ENCODE peak calls at places on chromosomes 4 and X, in nine cellular contexts. One of them, this sample, is unnamed.

GRCh38 chr4:185394568-185395254 is 1.0 kb downstream of the LRP2BP start:
- DNase-seq in NCI-H524 treated with DMSO at 0.1 percent for 48 hours: no peak
- DNase-seq in stimulated activated effector memory CD8-positive, alpha-beta T cell treated with anti-CD3 and anti-CD28 coated beads, Interleukin-12 subunit alpha, Interleukin-12 subunit beta, amount 100 ng/mL, for 72 hours: no peak
- DNase-seq in Ammon's horn: no peak
- DNase-seq in mesendoderm: no peak
- DNase-seq in NCI-H460: no peak
- DNase-seq in CD8-positive, alpha-beta T cell: no peak
- DNase-seq in SJSA1: no peak
- DNase-seq in omental fat pad: no peak
- DNase-seq in this sample: no peak

GRCh38 chrX:10729000-10729399 is 108.6 kb upstream of the MID1 start:
- DNase-seq in NCI-H524 treated with DMSO at 0.1 percent for 48 hours: no peak
- DNase-seq in stimulated activated effector memory CD8-positive, alpha-beta T cell treated with anti-CD3 and anti-CD28 coated beads, Interleukin-12 subunit alpha, Interleukin-12 subunit beta, amount 100 ng/mL, for 72 hours: no peak
- DNase-seq in Ammon's horn: no peak
- DNase-seq in mesendoderm: no peak
- DNase-seq in NCI-H460: no peak
- DNase-seq in CD8-positive, alpha-beta T cell: no peak
- DNase-seq in SJSA1: no peak
- DNase-seq in omental fat pad: no peak
- DNase-seq in this sample: no peak

GRCh38 chrX:31590581-31591113 is 518.8 kb upstream of the FTHL17 start:
- DNase-seq in NCI-H524 treated with DMSO at 0.1 percent for 48 hours: no peak
- DNase-seq in stimulated activated effector memory CD8-positive, alpha-beta T cell treated with anti-CD3 and anti-CD28 coated beads, Interleukin-12 subunit alpha, Interleukin-12 subunit beta, amount 100 ng/mL, for 72 hours: no peak
- DNase-seq in Ammon's horn: no peak
- DNase-seq in mesendoderm: no peak
- DNase-seq in NCI-H460: no peak
- DNase-seq in CD8-positive, alpha-beta T cell: no peak
- DNase-seq in SJSA1: no peak
- DNase-seq in omental fat pad: no peak
- DNase-seq in this sample: no peak

GRCh38 chrX:119041175-119041574 is 31.6 kb upstream of the CT47C1 start:
- DNase-seq in NCI-H524 treated with DMSO at 0.1 percent for 48 hours: no peak
- DNase-seq in stimulated activated effector memory CD8-positive, alpha-beta T cell treated with anti-CD3 and anti-CD28 coated beads, Interleukin-12 subunit alpha, Interleukin-12 subunit beta, amount 100 ng/mL, for 72 hours: no peak
- DNase-seq in Ammon's horn: no peak
- DNase-seq in mesendoderm: peak; percentile 34
- DNase-seq in NCI-H460: peak; percentile 43
- DNase-seq in CD8-positive, alpha-beta T cell: no peak
- DNase-seq in SJSA1: peak; percentile 41
- DNase-seq in omental fat pad: peak; percentile 56
- DNase-seq in this sample: peak; percentile 32

GRCh38 chrX:118807151-118808017 is 16.2 kb upstream of the ZCCHC12 start:
- DNase-seq in NCI-H524 treated with DMSO at 0.1 percent for 48 hours: peak; percentile 37
- DNase-seq in stimulated activated effector memory CD8-positive, alpha-beta T cell treated with anti-CD3 and anti-CD28 coated beads, Interleukin-12 subunit alpha, Interleukin-12 subunit beta, amount 100 ng/mL, for 72 hours: no peak
- DNase-seq in Ammon's horn: peak; percentile 67
- DNase-seq in mesendoderm: peak; percentile 67
- DNase-seq in NCI-H460: peak; percentile 55
- DNase-seq in CD8-positive, alpha-beta T cell: no peak
- DNase-seq in SJSA1: no peak
- DNase-seq in omental fat pad: no peak
- DNase-seq in this sample: peak; percentile 15

GRCh38 chrX:71107762-71108360 is 1.3 kb upstream of the CXorf65 start:
- DNase-seq in NCI-H524 treated with DMSO at 0.1 percent for 48 hours: no peak
- DNase-seq in stimulated activated effector memory CD8-positive, alpha-beta T cell treated with anti-CD3 and anti-CD28 coated beads, Interleukin-12 subunit alpha, Interleukin-12 subunit beta, amount 100 ng/mL, for 72 hours: no peak
- DNase-seq in Ammon's horn: no peak
- DNase-seq in mesendoderm: no peak
- DNase-seq in NCI-H460: no peak
- DNase-seq in CD8-positive, alpha-beta T cell: peak; percentile 26
- DNase-seq in SJSA1: no peak
- DNase-seq in omental fat pad: no peak
- DNase-seq in this sample: no peak

GRCh38 chrX:18542897-18543296 is 117.5 kb downstream of the CDKL5 start:
- DNase-seq in NCI-H524 treated with DMSO at 0.1 percent for 48 hours: no peak
- DNase-seq in stimulated activated effector memory CD8-positive, alpha-beta T cell treated with anti-CD3 and anti-CD28 coated beads, Interleukin-12 subunit alpha, Interleukin-12 subunit beta, amount 100 ng/mL, for 72 hours: no peak
- DNase-seq in Ammon's horn: no peak
- DNase-seq in mesendoderm: no peak
- DNase-seq in NCI-H460: no peak
- DNase-seq in CD8-positive, alpha-beta T cell: no peak
- DNase-seq in SJSA1: no peak
- DNase-seq in omental fat pad: no peak
- DNase-seq in this sample: no peak

GRCh38 chrX:146224442-146224841 is 406.8 kb downstream of the SLITRK2 start:
- DNase-seq in NCI-H524 treated with DMSO at 0.1 percent for 48 hours: peak; percentile 2
- DNase-seq in stimulated activated effector memory CD8-positive, alpha-beta T cell treated with anti-CD3 and anti-CD28 coated beads, Interleukin-12 subunit alpha, Interleukin-12 subunit beta, amount 100 ng/mL, for 72 hours: no peak
- DNase-seq in Ammon's horn: no peak
- DNase-seq in mesendoderm: peak; percentile 42
- DNase-seq in NCI-H460: no peak
- DNase-seq in CD8-positive, alpha-beta T cell: no peak
- DNase-seq in SJSA1: no peak
- DNase-seq in omental fat pad: no peak
- DNase-seq in this sample: no peak

GRCh38 chr4:33078145-33078544 is 2358.0 kb downstream of the PCDH7 start:
- DNase-seq in NCI-H524 treated with DMSO at 0.1 percent for 48 hours: no peak
- DNase-seq in stimulated activated effector memory CD8-positive, alpha-beta T cell treated with anti-CD3 and anti-CD28 coated beads, Interleukin-12 subunit alpha, Interleukin-12 subunit beta, amount 100 ng/mL, for 72 hours: no peak
- DNase-seq in Ammon's horn: no peak
- DNase-seq in mesendoderm: no peak
- DNase-seq in NCI-H460: no peak
- DNase-seq in CD8-positive, alpha-beta T cell: no peak
- DNase-seq in SJSA1: no peak
- DNase-seq in omental fat pad: no peak
- DNase-seq in this sample: no peak

GRCh38 chr4:145829629-145830395 is 108.8 kb downstream of the ZNF827 start:
- DNase-seq in NCI-H524 treated with DMSO at 0.1 percent for 48 hours: no peak
- DNase-seq in stimulated activated effector memory CD8-positive, alpha-beta T cell treated with anti-CD3 and anti-CD28 coated beads, Interleukin-12 subunit alpha, Interleukin-12 subunit beta, amount 100 ng/mL, for 72 hours: no peak
- DNase-seq in Ammon's horn: no peak
- DNase-seq in mesendoderm: no peak
- DNase-seq in NCI-H460: no peak
- DNase-seq in CD8-positive, alpha-beta T cell: no peak
- DNase-seq in SJSA1: no peak
- DNase-seq in omental fat pad: no peak
- DNase-seq in this sample: no peak

GRCh38 chr4:182354867-182355266 is 111.7 kb downstream of the TENM3 start:
- DNase-seq in NCI-H524 treated with DMSO at 0.1 percent for 48 hours: no peak
- DNase-seq in stimulated activated effector memory CD8-positive, alpha-beta T cell treated with anti-CD3 and anti-CD28 coated beads, Interleukin-12 subunit alpha, Interleukin-12 subunit beta, amount 100 ng/mL, for 72 hours: no peak
- DNase-seq in Ammon's horn: no peak
- DNase-seq in mesendoderm: no peak
- DNase-seq in NCI-H460: no peak
- DNase-seq in CD8-positive, alpha-beta T cell: no peak
- DNase-seq in SJSA1: no peak
- DNase-seq in omental fat pad: no peak
- DNase-seq in this sample: no peak

GRCh38 chrX:119455264-119455663 is 13.0 kb upstream of the SLC25A5 start:
- DNase-seq in NCI-H524 treated with DMSO at 0.1 percent for 48 hours: no peak
- DNase-seq in stimulated activated effector memory CD8-positive, alpha-beta T cell treated with anti-CD3 and anti-CD28 coated beads, Interleukin-12 subunit alpha, Interleukin-12 subunit beta, amount 100 ng/mL, for 72 hours: no peak
- DNase-seq in Ammon's horn: no peak
- DNase-seq in mesendoderm: no peak
- DNase-seq in NCI-H460: no peak
- DNase-seq in CD8-positive, alpha-beta T cell: no peak
- DNase-seq in SJSA1: no peak
- DNase-seq in omental fat pad: no peak
- DNase-seq in this sample: no peak

GRCh38 chr4:156312261-156312847 is 358.7 kb upstream of the CTSO start:
- DNase-seq in NCI-H524 treated with DMSO at 0.1 percent for 48 hours: no peak
- DNase-seq in stimulated activated effector memory CD8-positive, alpha-beta T cell treated with anti-CD3 and anti-CD28 coated beads, Interleukin-12 subunit alpha, Interleukin-12 subunit beta, amount 100 ng/mL, for 72 hours: no peak
- DNase-seq in Ammon's horn: no peak
- DNase-seq in mesendoderm: no peak
- DNase-seq in NCI-H460: no peak
- DNase-seq in CD8-positive, alpha-beta T cell: no peak
- DNase-seq in SJSA1: no peak
- DNase-seq in omental fat pad: no peak
- DNase-seq in this sample: no peak

GRCh38 chr4:87525636-87526035 is 3.5 kb downstream of the SPARCL1 start:
- DNase-seq in NCI-H524 treated with DMSO at 0.1 percent for 48 hours: no peak
- DNase-seq in stimulated activated effector memory CD8-positive, alpha-beta T cell treated with anti-CD3 and anti-CD28 coated beads, Interleukin-12 subunit alpha, Interleukin-12 subunit beta, amount 100 ng/mL, for 72 hours: no peak
- DNase-seq in Ammon's horn: peak; percentile 79
- DNase-seq in mesendoderm: no peak
- DNase-seq in NCI-H460: no peak
- DNase-seq in CD8-positive, alpha-beta T cell: no peak
- DNase-seq in SJSA1: no peak
- DNase-seq in omental fat pad: no peak
- DNase-seq in this sample: no peak

GRCh38 chrX:100410901-100411801 is 1.1 kb upstream of the PCDH19 start:
- DNase-seq in NCI-H524 treated with DMSO at 0.1 percent for 48 hours: no peak
- DNase-seq in stimulated activated effector memory CD8-positive, alpha-beta T cell treated with anti-CD3 and anti-CD28 coated beads, Interleukin-12 subunit alpha, Interleukin-12 subunit beta, amount 100 ng/mL, for 72 hours: no peak
- DNase-seq in Ammon's horn: no peak
- DNase-seq in mesendoderm: no peak
- DNase-seq in NCI-H460: no peak
- DNase-seq in CD8-positive, alpha-beta T cell: no peak
- DNase-seq in SJSA1: no peak
- DNase-seq in omental fat pad: no peak
- DNase-seq in this sample: no peak

GRCh38 chr4:154049457-154050181 is 260.7 kb upstream of the SFRP2 start:
- DNase-seq in NCI-H524 treated with DMSO at 0.1 percent for 48 hours: no peak
- DNase-seq in stimulated activated effector memory CD8-positive, alpha-beta T cell treated with anti-CD3 and anti-CD28 coated beads, Interleukin-12 subunit alpha, Interleukin-12 subunit beta, amount 100 ng/mL, for 72 hours: no peak
- DNase-seq in Ammon's horn: no peak
- DNase-seq in mesendoderm: peak; percentile 79
- DNase-seq in NCI-H460: no peak
- DNase-seq in CD8-positive, alpha-beta T cell: no peak
- DNase-seq in SJSA1: no peak
- DNase-seq in omental fat pad: no peak
- DNase-seq in this sample: peak; percentile 16

GRCh38 chr4:13481569-13481968 is 2.6 kb downstream of the RAB28 start:
- DNase-seq in NCI-H524 treated with DMSO at 0.1 percent for 48 hours: no peak
- DNase-seq in stimulated activated effector memory CD8-positive, alpha-beta T cell treated with anti-CD3 and anti-CD28 coated beads, Interleukin-12 subunit alpha, Interleukin-12 subunit beta, amount 100 ng/mL, for 72 hours: no peak
- DNase-seq in Ammon's horn: no peak
- DNase-seq in mesendoderm: no peak
- DNase-seq in NCI-H460: no peak
- DNase-seq in CD8-positive, alpha-beta T cell: no peak
- DNase-seq in SJSA1: no peak
- DNase-seq in omental fat pad: no peak
- DNase-seq in this sample: no peak

GRCh38 chr4:145821771-145822170 is 116.9 kb downstream of the ZNF827 start:
- DNase-seq in NCI-H524 treated with DMSO at 0.1 percent for 48 hours: no peak
- DNase-seq in stimulated activated effector memory CD8-positive, alpha-beta T cell treated with anti-CD3 and anti-CD28 coated beads, Interleukin-12 subunit alpha, Interleukin-12 subunit beta, amount 100 ng/mL, for 72 hours: no peak
- DNase-seq in Ammon's horn: no peak
- DNase-seq in mesendoderm: no peak
- DNase-seq in NCI-H460: no peak
- DNase-seq in CD8-positive, alpha-beta T cell: no peak
- DNase-seq in SJSA1: no peak
- DNase-seq in omental fat pad: no peak
- DNase-seq in this sample: no peak

GRCh38 chrX:123121241-123121640 is 62.8 kb upstream of the GRIA3 start:
- DNase-seq in NCI-H524 treated with DMSO at 0.1 percent for 48 hours: no peak
- DNase-seq in stimulated activated effector memory CD8-positive, alpha-beta T cell treated with anti-CD3 and anti-CD28 coated beads, Interleukin-12 subunit alpha, Interleukin-12 subunit beta, amount 100 ng/mL, for 72 hours: no peak
- DNase-seq in Ammon's horn: no peak
- DNase-seq in mesendoderm: no peak
- DNase-seq in NCI-H460: no peak
- DNase-seq in CD8-positive, alpha-beta T cell: no peak
- DNase-seq in SJSA1: no peak
- DNase-seq in omental fat pad: no peak
- DNase-seq in this sample: no peak

GRCh38 chr4:148780426-148781005 is 338.3 kb upstream of the NR3C2 start:
- DNase-seq in NCI-H524 treated with DMSO at 0.1 percent for 48 hours: no peak
- DNase-seq in stimulated activated effector memory CD8-positive, alpha-beta T cell treated with anti-CD3 and anti-CD28 coated beads, Interleukin-12 subunit alpha, Interleukin-12 subunit beta, amount 100 ng/mL, for 72 hours: no peak
- DNase-seq in Ammon's horn: no peak
- DNase-seq in mesendoderm: no peak
- DNase-seq in NCI-H460: no peak
- DNase-seq in CD8-positive, alpha-beta T cell: no peak
- DNase-seq in SJSA1: no peak
- DNase-seq in omental fat pad: no peak
- DNase-seq in this sample: no peak

GRCh38 chr4:83535520-83535944 is 376 bp upstream of the GPAT3 start:
- DNase-seq in NCI-H524 treated with DMSO at 0.1 percent for 48 hours: no peak
- DNase-seq in stimulated activated effector memory CD8-positive, alpha-beta T cell treated with anti-CD3 and anti-CD28 coated beads, Interleukin-12 subunit alpha, Interleukin-12 subunit beta, amount 100 ng/mL, for 72 hours: peak; percentile 10
- DNase-seq in Ammon's horn: peak; percentile 40
- DNase-seq in mesendoderm: peak; percentile 48
- DNase-seq in NCI-H460: no peak
- DNase-seq in CD8-positive, alpha-beta T cell: no peak
- DNase-seq in SJSA1: no peak
- DNase-seq in omental fat pad: no peak
- DNase-seq in this sample: peak; percentile 66

GRCh38 chr4:168662297-168662985 is 165.6 kb downstream of the PALLD start:
- DNase-seq in NCI-H524 treated with DMSO at 0.1 percent for 48 hours: no peak
- DNase-seq in stimulated activated effector memory CD8-positive, alpha-beta T cell treated with anti-CD3 and anti-CD28 coated beads, Interleukin-12 subunit alpha, Interleukin-12 subunit beta, amount 100 ng/mL, for 72 hours: no peak
- DNase-seq in Ammon's horn: no peak
- DNase-seq in mesendoderm: no peak
- DNase-seq in NCI-H460: no peak
- DNase-seq in CD8-positive, alpha-beta T cell: no peak
- DNase-seq in SJSA1: no peak
- DNase-seq in omental fat pad: no peak
- DNase-seq in this sample: no peak

GRCh38 chr4:179634862-179635261 is 2192.6 kb upstream of the AGA start:
- DNase-seq in NCI-H524 treated with DMSO at 0.1 percent for 48 hours: no peak
- DNase-seq in stimulated activated effector memory CD8-positive, alpha-beta T cell treated with anti-CD3 and anti-CD28 coated beads, Interleukin-12 subunit alpha, Interleukin-12 subunit beta, amount 100 ng/mL, for 72 hours: no peak
- DNase-seq in Ammon's horn: no peak
- DNase-seq in mesendoderm: no peak
- DNase-seq in NCI-H460: no peak
- DNase-seq in CD8-positive, alpha-beta T cell: no peak
- DNase-seq in SJSA1: no peak
- DNase-seq in omental fat pad: no peak
- DNase-seq in this sample: no peak

GRCh38 chr4:139559095-139559490 is 3.1 kb upstream of the SETD7 start:
- DNase-seq in NCI-H524 treated with DMSO at 0.1 percent for 48 hours: no peak
- DNase-seq in stimulated activated effector memory CD8-positive, alpha-beta T cell treated with anti-CD3 and anti-CD28 coated beads, Interleukin-12 subunit alpha, Interleukin-12 subunit beta, amount 100 ng/mL, for 72 hours: no peak
- DNase-seq in Ammon's horn: no peak
- DNase-seq in mesendoderm: no peak
- DNase-seq in NCI-H460: no peak
- DNase-seq in CD8-positive, alpha-beta T cell: no peak
- DNase-seq in SJSA1: no peak
- DNase-seq in omental fat pad: no peak
- DNase-seq in this sample: no peak

GRCh38 chr4:40212674-40213504 is 16.1 kb downstream of the RHOH start:
- DNase-seq in NCI-H524 treated with DMSO at 0.1 percent for 48 hours: no peak
- DNase-seq in stimulated activated effector memory CD8-positive, alpha-beta T cell treated with anti-CD3 and anti-CD28 coated beads, Interleukin-12 subunit alpha, Interleukin-12 subunit beta, amount 100 ng/mL, for 72 hours: no peak
- DNase-seq in Ammon's horn: peak; percentile 10
- DNase-seq in mesendoderm: peak; percentile 46
- DNase-seq in NCI-H460: no peak
- DNase-seq in CD8-positive, alpha-beta T cell: no peak
- DNase-seq in SJSA1: no peak
- DNase-seq in omental fat pad: no peak
- DNase-seq in this sample: no peak

GRCh38 chr4:3879681-3880594 is 113.8 kb downstream of the ADRA2C start:
- DNase-seq in NCI-H524 treated with DMSO at 0.1 percent for 48 hours: no peak
- DNase-seq in stimulated activated effector memory CD8-positive, alpha-beta T cell treated with anti-CD3 and anti-CD28 coated beads, Interleukin-12 subunit alpha, Interleukin-12 subunit beta, amount 100 ng/mL, for 72 hours: no peak
- DNase-seq in Ammon's horn: no peak
- DNase-seq in mesendoderm: no peak
- DNase-seq in NCI-H460: no peak
- DNase-seq in CD8-positive, alpha-beta T cell: peak; percentile 27
- DNase-seq in SJSA1: peak; percentile 36
- DNase-seq in omental fat pad: no peak
- DNase-seq in this sample: no peak

GRCh38 chrX:124023838-124024238 is 62.3 kb downstream of the STAG2 start:
- DNase-seq in NCI-H524 treated with DMSO at 0.1 percent for 48 hours: no peak
- DNase-seq in stimulated activated effector memory CD8-positive, alpha-beta T cell treated with anti-CD3 and anti-CD28 coated beads, Interleukin-12 subunit alpha, Interleukin-12 subunit beta, amount 100 ng/mL, for 72 hours: no peak
- DNase-seq in Ammon's horn: no peak
- DNase-seq in mesendoderm: no peak
- DNase-seq in NCI-H460: no peak
- DNase-seq in CD8-positive, alpha-beta T cell: no peak
- DNase-seq in SJSA1: no peak
- DNase-seq in omental fat pad: no peak
- DNase-seq in this sample: no peak

GRCh38 chrX:119647552-119648420 is 41.6 kb upstream of the NKRF start:
- DNase-seq in NCI-H524 treated with DMSO at 0.1 percent for 48 hours: no peak
- DNase-seq in stimulated activated effector memory CD8-positive, alpha-beta T cell treated with anti-CD3 and anti-CD28 coated beads, Interleukin-12 subunit alpha, Interleukin-12 subunit beta, amount 100 ng/mL, for 72 hours: peak; percentile 18
- DNase-seq in Ammon's horn: no peak
- DNase-seq in mesendoderm: no peak
- DNase-seq in NCI-H460: no peak
- DNase-seq in CD8-positive, alpha-beta T cell: peak; percentile 3
- DNase-seq in SJSA1: no peak
- DNase-seq in omental fat pad: no peak
- DNase-seq in this sample: no peak

GRCh38 chr4:24704152-24704551 is 91.2 kb upstream of the SOD3 start:
- DNase-seq in NCI-H524 treated with DMSO at 0.1 percent for 48 hours: no peak
- DNase-seq in stimulated activated effector memory CD8-positive, alpha-beta T cell treated with anti-CD3 and anti-CD28 coated beads, Interleukin-12 subunit alpha, Interleukin-12 subunit beta, amount 100 ng/mL, for 72 hours: no peak
- DNase-seq in Ammon's horn: no peak
- DNase-seq in mesendoderm: peak; percentile 63
- DNase-seq in NCI-H460: no peak
- DNase-seq in CD8-positive, alpha-beta T cell: no peak
- DNase-seq in SJSA1: no peak
- DNase-seq in omental fat pad: no peak
- DNase-seq in this sample: no peak

GRCh38 chr4:39655206-39655605 is 16.5 kb upstream of the SMIM14 start:
- DNase-seq in NCI-H524 treated with DMSO at 0.1 percent for 48 hours: no peak
- DNase-seq in stimulated activated effector memory CD8-positive, alpha-beta T cell treated with anti-CD3 and anti-CD28 coated beads, Interleukin-12 subunit alpha, Interleukin-12 subunit beta, amount 100 ng/mL, for 72 hours: no peak
- DNase-seq in Ammon's horn: no peak
- DNase-seq in mesendoderm: no peak
- DNase-seq in NCI-H460: no peak
- DNase-seq in CD8-positive, alpha-beta T cell: no peak
- DNase-seq in SJSA1: no peak
- DNase-seq in omental fat pad: no peak
- DNase-seq in this sample: no peak

GRCh38 chr4:189436207-189436606 is 504.5 kb upstream of the FRG1 start:
- DNase-seq in NCI-H524 treated with DMSO at 0.1 percent for 48 hours: no peak
- DNase-seq in stimulated activated effector memory CD8-positive, alpha-beta T cell treated with anti-CD3 and anti-CD28 coated beads, Interleukin-12 subunit alpha, Interleukin-12 subunit beta, amount 100 ng/mL, for 72 hours: no peak
- DNase-seq in Ammon's horn: no peak
- DNase-seq in mesendoderm: peak; percentile 41
- DNase-seq in NCI-H460: no peak
- DNase-seq in CD8-positive, alpha-beta T cell: no peak
- DNase-seq in SJSA1: no peak
- DNase-seq in omental fat pad: no peak
- DNase-seq in this sample: peak; percentile 4